ENCODE peak calls at places on chromosomes 13 and 19, in six cellular contexts. I is H1, Z is right lobe of liver, P is colonic mucosa, F is mesendoderm, H is uterus. V is an unnamed sample. For H3K4me1 and H3K27me3, the result is how much of the 10 kb centered on the place peaks cover.

GRCh38 chr19:40633207-40633606 is 32.0 kb downstream of the LTBP4 start:
- DNase-seq in F (no peak), H (no peak), Z (no peak), P (no peak), I (no peak), V (no peak)

GRCh38 chr19:50478901-50479715 is 2.5 kb upstream of the GARIN5A start:
- DNase-seq in P (no peak), F (peak), I (peak), H (no peak), Z (no peak), V (no peak)

GRCh38 chr13:77319536-77319935 is 7.4 kb downstream of the MYCBP2 start:
- DNase-seq in Z (no peak), F (no peak), H (no peak), I (no peak), P (no peak), V (no peak)

GRCh38 chr13:37656247-37656940 is 57.8 kb upstream of the POSTN start:
- DNase-seq in P (no peak), Z (no peak), I (no peak), F (peak), H (no peak), V (no peak)

GRCh38 chr19:38952395-38953165 is 21.8 kb downstream of the MRPS12 start:
- DNase-seq in P (peak), Z (no peak), F (peak), H (no peak), I (peak), V (peak)

GRCh38 chr19:47435196-47435595 is 15.9 kb upstream of the MEIS3 start:
- DNase-seq in Z (no peak), F (no peak), P (no peak), H (no peak), I (no peak), V (no peak)

GRCh38 chr19:11979527-11979926 is 14.7 kb downstream of the ZNF763 start:
- DNase-seq in H (no peak), I (no peak), P (no peak), F (no peak), Z (no peak), V (no peak)

GRCh38 chr19:55537741-55538111 is 793 bp upstream of the SBK2 start:
- DNase-seq in H (no peak), I (no peak), P (no peak), Z (no peak), F (peak), V (no peak)

GRCh38 chr19:15841875-15842569 is 26.6 kb upstream of the OR10H1 start:
- DNase-seq in F (no peak), I (no peak), H (no peak), Z (no peak), P (no peak), V (peak)

GRCh38 chr19:38692458-38693379 is 45.3 kb downstream of the ACTN4 start:
- DNase-seq in F (no peak), I (no peak), P (no peak), H (no peak), Z (no peak), V (no peak)

GRCh38 chr13:101838305-101838835 is 385.9 kb downstream of the ITGBL1 start:
- DNase-seq in H (no peak), I (no peak), Z (no peak), F (no peak), P (no peak), V (no peak)

GRCh38 chr13:20197361-20197834 is 4.7 kb upstream of the GJB2 start:
- DNase-seq in Z (no peak), P (no peak), H (no peak), F (peak), I (no peak), V (peak)

GRCh38 chr13:64925727-64926126 is 2304.4 kb downstream of the PCDH9 start:
- DNase-seq in I (no peak), Z (no peak), P (no peak), F (no peak), H (no peak), V (no peak)

GRCh38 chr13:101706651-101707050 is 254.2 kb downstream of the ITGBL1 start:
- DNase-seq in P (no peak), H (no peak), I (no peak), F (peak), Z (peak), V (peak)

GRCh38 chr19:45636902-45637301 is 2.3 kb downstream of the EML2 start:
- DNase-seq in F (no peak), Z (no peak), I (no peak), H (no peak), P (no peak), V (no peak)

GRCh38 chr19:44752816-44753618 is 4.5 kb downstream of the BCL3 start:
- DNase-seq in P (peak), I (peak), H (peak), F (peak), Z (peak), V (peak)

GRCh38 chr13:110506859-110507566 is 54.5 kb downstream of the RAB20 start:
- DNase-seq in Z (peak), I (no peak), H (no peak), F (no peak), P (peak), V (no peak)

GRCh38 chr13:107770541-107770940 is 444.8 kb downstream of the LIG4 start:
- DNase-seq in P (no peak), F (no peak), I (no peak), H (no peak), Z (no peak), V (no peak)

GRCh38 chr19:44686896-44687295 is 12.1 kb upstream of the CEACAM16 start:
- DNase-seq in Z (no peak), F (no peak), P (no peak), I (no peak), H (no peak), V (no peak)

GRCh38 chr13:35732565-35732964 is 256.1 kb upstream of the MAB21L1 start:
- DNase-seq in P (no peak), I (no peak), F (no peak), Z (no peak), H (no peak), V (no peak)

GRCh38 chr13:89402211-89402610 is 1731.0 kb downstream of the SLITRK5 start:
- DNase-seq in Z (no peak), F (no peak), I (no peak), P (no peak), H (no peak), V (no peak)

GRCh38 chr19:55581145-55581827 is 638 bp upstream of the ZNF579 start:
- DNase-seq in Z (no peak), I (peak), H (no peak), P (peak), F (peak), V (no peak)

GRCh38 chr19:1088419-1089066 is 6.6 kb downstream of the POLR2E start:
- DNase-seq in H (no peak), P (no peak), I (no peak), F (no peak), Z (no peak), V (no peak)

GRCh38 chr13:48144413-48145035 is 49.6 kb upstream of the MED4 start:
- DNase-seq in F (no peak), I (no peak), P (no peak), Z (no peak), H (peak), V (peak)

GRCh38 chr19:16098416-16098768 is 13.3 kb upstream of the RAB8A start:
- DNase-seq in I (no peak), P (no peak), Z (no peak), F (no peak), H (no peak), V (no peak)

GRCh38 chr19:36111200-36111539 is 227 bp downstream of the OVOL3 start:
- DNase-seq in H (no peak), P (no peak), F (no peak), Z (no peak), I (no peak), V (no peak)

GRCh38 chr19:33134571-33135041 is 2.7 kb downstream of the WDR88 start:
- DNase-seq in Z (no peak), I (peak), H (no peak), F (peak), P (no peak), V (peak)

GRCh38 chr13:99392806-99393135 is 85.6 kb upstream of the GPR183 start:
- DNase-seq in F (no peak), H (no peak), P (no peak), I (no peak), Z (no peak), V (no peak)

GRCh38 chr19:38813323-38813722 is 578 bp upstream of the LGALS4 start:
- DNase-seq in F (no peak), H (no peak), Z (no peak), I (no peak), P (no peak), V (no peak)

GRCh38 chr13:24279267-24279666 is 30.1 kb upstream of the C1QTNF9 start:
- DNase-seq in H (no peak), P (no peak), Z (no peak), I (no peak), F (no peak), V (no peak)
- H3K4me1 ChIP-seq in H (under half), P (under half), Z (under half), I (under half), F (under half), V (half or more)

GRCh38 chr19:18610245-18610555 is 2.5 kb upstream of the TMEM59L start:
- DNase-seq in P (no peak), H (no peak), F (no peak), Z (no peak), I (no peak), V (no peak)
- H3K27me3 ChIP-seq in P (half or more), H (under half), F (half or more), Z (under half), I (half or more), V (half or more)

DNA sequence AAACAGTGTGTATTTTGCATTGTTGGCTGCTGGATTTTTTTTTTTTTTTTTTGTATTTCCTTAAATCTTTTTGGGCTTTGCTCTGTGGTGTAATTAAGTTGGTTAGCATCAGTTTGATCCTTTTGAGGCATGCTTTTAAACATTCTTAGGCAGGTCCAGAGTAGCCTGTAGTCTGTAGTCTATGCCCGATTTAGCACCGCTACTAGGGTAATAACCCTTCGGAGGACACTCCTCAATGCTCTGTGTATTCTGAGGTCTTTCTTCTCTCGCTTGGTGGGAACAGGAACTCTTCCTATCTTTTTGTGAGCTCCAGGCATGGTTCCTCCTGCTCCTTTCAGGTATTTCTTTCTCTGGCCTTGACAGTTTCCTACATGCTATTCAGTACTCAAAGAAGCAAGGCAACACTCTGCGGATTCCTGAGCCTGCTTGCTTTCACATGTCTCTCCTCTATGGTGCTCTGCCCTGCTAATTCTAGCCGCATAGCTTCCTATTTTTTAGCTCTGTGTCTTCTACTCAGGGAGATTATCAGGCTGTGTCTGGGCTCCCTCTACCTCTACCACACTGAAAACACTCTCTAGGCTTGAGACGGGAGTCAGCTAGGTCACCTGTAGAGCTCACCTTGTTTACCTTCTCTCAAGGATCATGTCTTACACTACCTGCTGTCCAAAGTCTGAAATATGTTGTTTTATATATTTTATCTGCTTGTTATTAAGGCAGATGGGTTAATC is 195.1 kb downstream of the NDFIP2 start:
- DNase-seq in I (no peak), Z (no peak), F (peak), H (no peak), P (no peak), V (no peak)
- H3K4me1 ChIP-seq in I (under half), Z (under half), F (under half), H (under half), P (under half), V (under half)

GRCh38 chr13:112441779-112442310 is 65.7 kb downstream of the SPACA7 start:
- DNase-seq in Z (no peak), I (no peak), P (no peak), H (no peak), F (no peak), V (no peak)
- H3K27me3 ChIP-seq in Z (under half), I (under half), P (under half), H (under half), F (under half), V (under half)

DNA sequence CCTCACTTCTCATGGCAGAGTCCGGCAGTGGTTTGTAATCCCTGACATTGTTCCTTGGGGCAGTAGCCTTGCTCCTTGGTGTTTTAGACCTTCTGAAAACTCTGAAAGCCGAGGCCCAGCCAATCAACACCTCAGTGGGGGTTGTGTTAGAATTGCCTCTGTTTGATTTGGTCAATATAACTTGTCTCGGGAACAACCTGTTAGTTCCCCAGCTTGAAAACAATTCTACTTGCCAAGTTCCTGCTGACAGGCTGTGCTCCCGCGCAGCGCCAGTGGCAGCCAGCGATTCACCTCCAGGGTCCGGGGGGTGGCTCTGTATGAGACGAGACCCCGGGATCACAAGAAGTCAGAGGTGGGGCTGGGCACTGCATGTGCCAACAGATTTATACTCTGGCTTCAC is 81.4 kb upstream of the MEDAG start:
- DNase-seq in F (peak), P (no peak), Z (no peak), I (no peak), H (no peak), V (no peak)
- H3K4me1 ChIP-seq in F (under half), P (under half), Z (under half), I (under half), H (under half), V (under half)

GRCh38 chr19:49437231-49437630 is 4.1 kb downstream of the SLC17A7 start:
- DNase-seq in H (no peak), Z (no peak), I (no peak), P (no peak), F (no peak), V (no peak)
- H3K27me3 ChIP-seq in H (under half), Z (under half), I (half or more), P (half or more), F (under half), V (half or more)

GRCh38 chr13:46232281-46232680 is 20.6 kb downstream of the LRRC63 start:
- DNase-seq in H (no peak), I (no peak), Z (no peak), P (no peak), F (no peak), V (no peak)

DNA sequence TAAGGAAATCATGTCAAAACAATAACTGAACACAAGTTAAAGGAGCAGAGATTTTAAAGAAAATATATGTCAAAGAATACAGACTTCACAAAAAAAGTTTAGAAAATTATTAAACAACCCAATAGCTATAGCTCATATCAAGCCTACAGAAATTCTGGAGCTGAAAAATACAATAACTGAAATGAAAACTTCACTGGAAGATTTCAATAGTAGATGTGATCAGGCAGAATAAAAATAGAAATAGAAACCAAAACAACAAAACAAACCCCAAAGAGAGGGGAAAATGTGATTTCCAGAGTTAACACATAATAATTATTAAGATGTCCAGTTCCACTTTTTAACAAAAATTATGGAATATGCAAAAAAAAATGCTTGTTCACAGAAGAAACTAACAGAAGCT is 23.5 kb downstream of the LRRC63 start:
- DNase-seq in P (no peak), H (no peak), F (no peak), Z (no peak), I (no peak), V (no peak)
- H3K4me1 ChIP-seq in P (under half), H (under half), F (under half), Z (under half), I (under half), V (under half)

DNA sequence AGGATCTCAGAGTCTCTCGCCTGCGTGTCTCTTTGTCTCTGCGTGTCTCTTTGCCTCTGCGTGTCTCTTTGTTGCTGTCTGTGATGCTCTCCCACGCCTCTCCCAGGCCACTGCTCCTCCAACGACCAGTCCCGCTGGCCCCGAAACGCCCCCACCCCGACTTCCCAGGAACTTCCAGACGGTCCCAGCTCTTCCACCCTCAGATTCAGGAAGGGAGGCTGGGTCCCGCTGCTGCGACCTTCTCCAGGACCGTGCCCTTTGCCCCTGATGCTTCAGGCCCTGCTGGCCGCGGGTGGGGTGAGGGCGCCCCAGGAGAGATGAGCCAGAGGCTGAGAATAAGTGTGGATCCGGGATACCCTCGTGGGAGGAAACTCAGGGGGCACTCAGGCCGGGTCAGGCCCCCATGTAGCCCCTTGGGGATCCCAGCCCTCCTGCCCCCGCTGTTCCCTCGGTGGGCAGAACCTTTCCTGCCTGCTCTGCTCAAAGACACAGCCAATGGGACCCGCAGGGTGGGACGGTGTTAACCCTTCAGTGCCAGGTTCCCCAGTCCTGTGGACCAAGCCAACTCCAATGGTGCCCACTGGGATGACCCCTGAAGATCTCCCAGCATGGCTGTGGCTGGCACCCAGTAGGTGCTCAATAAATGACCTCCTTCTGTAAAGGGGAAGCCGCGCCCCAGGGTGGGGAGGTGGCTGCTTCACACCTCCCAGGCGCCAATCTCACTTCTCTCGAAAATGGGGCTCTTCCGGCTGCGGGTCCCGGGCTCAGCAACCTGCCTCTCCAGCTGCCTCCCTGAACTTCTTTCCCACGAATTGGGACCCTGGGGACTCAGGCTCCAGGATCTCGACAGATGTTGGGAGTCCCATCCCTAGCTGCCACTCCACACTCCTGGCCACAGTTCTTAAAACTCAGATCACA is 1.5 kb upstream of the S1PR5 start:
- DNase-seq in F (no peak), H (no peak), P (no peak), Z (no peak), I (peak), V (no peak)
- H3K27me3 ChIP-seq in F (under half), H (under half), P (half or more), Z (under half), I (half or more), V (under half)

GRCh38 chr13:34026308-34026707 is 208.4 kb downstream of the RFC3 start:
- DNase-seq in F (no peak), Z (no peak), H (no peak), I (no peak), P (no peak), V (no peak)
- H3K4me1 ChIP-seq in F (under half), Z (under half), H (under half), I (under half), P (under half), V (under half)